ENCODE peak calls at places on chromosomes 7 and 10, in four cellular contexts. J, I, D and G are unnamed samples.

GRCh38 chr10:32437334-32437733 is 8.6 kb upstream of the CCDC7 start:
- DNase-seq in D (no peak), J (no peak), I (peak), G (no peak)

GRCh38 chr10:29081231-29081630 is 207.6 kb upstream of the LYZL1 start:
- DNase-seq in D (no peak), I (no peak), J (no peak), G (no peak)

GRCh38 chr7:78587443-78588044 is 789.0 kb downstream of the PHTF2 start:
- DNase-seq in D (peak), J (no peak), I (peak), G (no peak)

GRCh38 chr10:4639960-4640359 is 186.0 kb upstream of the AKR1E2 start:
- DNase-seq in I (peak), J (no peak), D (no peak), G (no peak)

GRCh38 chr7:90312745-90313144 is 8.4 kb downstream of the FAM237B start:
- DNase-seq in D (peak), I (peak), J (no peak), G (no peak)

GRCh38 chr10:14477408-14477710 is 146.6 kb upstream of the FRMD4A start:
- DNase-seq in J (no peak), D (no peak), I (peak), G (no peak)

GRCh38 chr7:143393267-143394041 is 12.3 kb downstream of the ZYX start:
- DNase-seq in I (peak), J (no peak), D (no peak), G (no peak)

GRCh38 chr10:14553434-14553833 is 221.3 kb downstream of the FAM107B start:
- DNase-seq in I (peak), J (no peak), D (no peak), G (no peak)

GRCh38 chr10:16120563-16120962 is 260.3 kb upstream of the MINDY3 start:
- DNase-seq in D (no peak), I (no peak), J (no peak), G (no peak)
- TF ChIP-seq CTCF in D (no peak), I (no peak), J (no peak), G (no peak)

DNA sequence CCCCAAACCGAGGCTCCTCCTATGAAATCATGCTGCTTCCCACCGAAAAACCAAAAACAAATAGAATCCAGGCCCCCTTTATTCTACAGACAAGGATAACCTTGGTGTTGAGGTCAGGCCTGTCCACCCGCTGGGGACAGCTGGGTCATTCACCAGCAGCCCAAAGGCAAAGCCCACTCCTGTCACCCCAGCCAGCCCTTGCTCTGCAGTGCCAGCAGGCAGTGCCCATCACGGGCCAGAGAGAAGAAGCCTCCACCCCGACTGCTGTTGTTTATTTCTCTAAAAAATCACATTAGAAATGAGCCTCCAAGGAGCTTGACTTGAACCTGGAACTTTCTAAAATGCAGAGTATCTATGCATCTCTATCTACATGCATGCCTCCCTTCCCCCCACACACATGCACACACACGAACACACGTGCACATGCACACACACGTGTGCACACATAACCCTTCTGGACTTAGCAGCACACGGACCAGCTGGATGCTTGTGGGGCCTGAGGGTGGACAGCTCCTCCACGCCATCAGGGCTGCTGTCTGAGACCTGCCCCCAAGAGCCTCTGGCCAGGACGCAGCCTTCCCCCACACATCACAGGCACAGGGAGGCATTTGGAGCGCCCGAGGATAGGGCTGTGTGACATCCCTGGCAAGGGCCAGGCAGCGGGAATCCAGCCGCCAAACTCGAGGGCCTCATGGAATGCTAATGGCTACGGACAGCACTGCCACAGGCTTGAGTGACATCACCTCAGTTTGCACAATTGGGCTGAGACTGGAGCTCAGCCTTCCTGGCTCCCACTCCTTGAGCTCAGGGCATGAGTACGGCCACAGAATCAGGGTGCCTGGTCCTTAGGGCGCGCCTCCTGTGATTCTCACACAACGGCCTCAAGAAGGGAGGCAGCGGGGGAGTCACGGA is 22.8 kb downstream of the PRKAG2 start:
- DNase-seq in J (no peak), I (no peak), D (no peak), G (no peak)
- TF ChIP-seq CTCF in J (no peak), I (no peak), D (no peak), G (no peak)

DNA sequence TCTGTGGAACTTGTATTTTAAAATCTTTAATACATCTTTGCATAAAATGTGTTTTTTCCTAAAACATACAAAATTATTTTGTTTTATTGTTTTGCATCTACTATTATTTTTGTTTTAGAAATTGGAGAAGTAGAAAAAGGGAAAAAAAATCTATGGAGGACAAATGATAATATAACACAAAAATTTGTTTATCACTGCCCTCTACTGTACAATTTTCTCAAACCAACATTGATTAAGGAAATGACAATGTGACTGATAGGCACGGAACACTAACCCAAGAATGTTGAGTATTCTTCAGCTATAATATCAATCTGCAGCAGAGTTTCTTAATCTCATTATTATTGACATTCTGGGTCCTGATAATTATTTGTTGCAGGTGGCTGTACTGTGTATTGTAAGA is 9.5 kb upstream of the ING3 start:
- DNase-seq in D (peak), J (no peak), I (peak), G (no peak)
- TF ChIP-seq CTCF in D (peak), J (no peak), I (no peak), G (no peak)

GRCh38 chr7:33243319-33243881 is 114.0 kb downstream of the BBS9 start:
- DNase-seq in D (peak), J (no peak), I (peak), G (peak)
- TF ChIP-seq CTCF in D (peak), J (peak), I (peak), G (no peak)